ENCODE peak calls at places on chromosome 12, in eight cellular contexts. One of them, this sample, is unnamed.

GRCh38 chr12:64383675-64384074 is 6.9 kb downstream of the C12orf56 start:
- DNase-seq in testis: no peak
- DNase-seq in tibial nerve: no peak
- DNase-seq in Peyer's patch: no peak
- DNase-seq in transverse colon: no peak
- DNase-seq in ovary: no peak
- DNase-seq in body of pancreas: no peak
- DNase-seq in IMR-90: no peak
- DNase-seq in this sample: no peak

GRCh38 chr12:11542599-11542998 is 106.9 kb upstream of the ETV6 start:
- DNase-seq in testis: no peak
- DNase-seq in transverse colon: no peak
- DNase-seq in body of pancreas: no peak
- DNase-seq in IMR-90: no peak
- DNase-seq in Peyer's patch: no peak
- DNase-seq in tibial nerve: no peak
- DNase-seq in ovary: no peak
- DNase-seq in this sample: no peak

GRCh38 chr12:69468237-69469026 is 1.8 kb upstream of the FRS2 start:
- DNase-seq in IMR-90: no peak
- DNase-seq in Peyer's patch: no peak
- DNase-seq in testis: no peak
- DNase-seq in ovary: no peak
- DNase-seq in transverse colon: no peak
- DNase-seq in body of pancreas: no peak
- DNase-seq in tibial nerve: no peak
- DNase-seq in this sample: no peak

GRCh38 chr12:112413846-112414625 is 4.6 kb upstream of the RPL6 start:
- DNase-seq in Peyer's patch: no peak
- DNase-seq in IMR-90: no peak
- DNase-seq in body of pancreas: no peak
- DNase-seq in tibial nerve: no peak
- DNase-seq in testis: no peak
- DNase-seq in ovary: no peak
- DNase-seq in transverse colon: no peak
- DNase-seq in this sample: no peak

GRCh38 chr12:18454330-18454729 is 193.0 kb downstream of the PIK3C2G start:
- DNase-seq in Peyer's patch: no peak
- DNase-seq in tibial nerve: no peak
- DNase-seq in transverse colon: no peak
- DNase-seq in ovary: no peak
- DNase-seq in IMR-90: no peak
- DNase-seq in testis: no peak
- DNase-seq in body of pancreas: no peak
- DNase-seq in this sample: no peak

GRCh38 chr12:2691340-2692111 is 103.2 kb upstream of the FKBP4 start:
- DNase-seq in body of pancreas: no peak
- DNase-seq in transverse colon: peak; percentile 45
- DNase-seq in testis: no peak
- DNase-seq in ovary: no peak
- DNase-seq in Peyer's patch: peak; percentile 58
- DNase-seq in tibial nerve: no peak
- DNase-seq in IMR-90: no peak
- DNase-seq in this sample: no peak

GRCh38 chr12:77294016-77294415 is 228.6 kb upstream of the E2F7 start:
- DNase-seq in tibial nerve: no peak
- DNase-seq in IMR-90: peak; percentile 60
- DNase-seq in transverse colon: no peak
- DNase-seq in testis: no peak
- DNase-seq in ovary: no peak
- DNase-seq in body of pancreas: no peak
- DNase-seq in Peyer's patch: no peak
- DNase-seq in this sample: no peak

GRCh38 chr12:108854453-108855283 is 2.7 kb downstream of the SSH1 start:
- DNase-seq in ovary: no peak
- DNase-seq in tibial nerve: peak; percentile 64
- DNase-seq in body of pancreas: peak; percentile 61
- DNase-seq in IMR-90: peak; percentile 100
- DNase-seq in Peyer's patch: no peak
- DNase-seq in transverse colon: no peak
- DNase-seq in testis: peak; percentile 42
- DNase-seq in this sample: peak; percentile 79

GRCh38 chr12:43653917-43654316 is 101.9 kb upstream of the ADAMTS20 start:
- DNase-seq in testis: no peak
- DNase-seq in ovary: no peak
- DNase-seq in transverse colon: no peak
- DNase-seq in IMR-90: no peak
- DNase-seq in tibial nerve: no peak
- DNase-seq in body of pancreas: no peak
- DNase-seq in Peyer's patch: no peak
- DNase-seq in this sample: no peak

GRCh38 chr12:6450091-6450868 is 1.6 kb upstream of the TAPBPL start:
- DNase-seq in testis: no peak
- DNase-seq in transverse colon: no peak
- DNase-seq in body of pancreas: no peak
- DNase-seq in tibial nerve: no peak
- DNase-seq in IMR-90: no peak
- DNase-seq in ovary: no peak
- DNase-seq in Peyer's patch: no peak
- DNase-seq in this sample: no peak

GRCh38 chr12:43836455-43836989 is 641 bp downstream of the TMEM117 start:
- DNase-seq in transverse colon: no peak
- DNase-seq in testis: no peak
- DNase-seq in Peyer's patch: no peak
- DNase-seq in tibial nerve: peak; percentile 29
- DNase-seq in ovary: no peak
- DNase-seq in IMR-90: peak; percentile 46
- DNase-seq in body of pancreas: peak; percentile 39
- DNase-seq in this sample: no peak

GRCh38 chr12:104276192-104277131 is 27.1 kb upstream of the EID3 start:
- DNase-seq in testis: no peak
- DNase-seq in transverse colon: no peak
- DNase-seq in tibial nerve: no peak
- DNase-seq in ovary: no peak
- DNase-seq in body of pancreas: no peak
- DNase-seq in Peyer's patch: no peak
- DNase-seq in IMR-90: no peak
- DNase-seq in this sample: no peak

GRCh38 chr12:79689477-79690155 is 1.1 kb downstream of the PAWR start:
- DNase-seq in Peyer's patch: peak; percentile 71
- DNase-seq in IMR-90: peak; percentile 55
- DNase-seq in body of pancreas: peak; percentile 34
- DNase-seq in ovary: peak; percentile 50
- DNase-seq in testis: peak; percentile 72
- DNase-seq in tibial nerve: peak; percentile 31
- DNase-seq in transverse colon: peak; percentile 48
- DNase-seq in this sample: no peak

GRCh38 chr12:79927772-79928474 is 7.0 kb downstream of the PPP1R12A start:
- DNase-seq in Peyer's patch: no peak
- DNase-seq in IMR-90: peak; percentile 23
- DNase-seq in testis: no peak
- DNase-seq in tibial nerve: no peak
- DNase-seq in transverse colon: no peak
- DNase-seq in body of pancreas: no peak
- DNase-seq in ovary: no peak
- DNase-seq in this sample: no peak

GRCh38 chr12:124568431-124569374 is 1.3 kb upstream of the NCOR2 start:
- DNase-seq in ovary: peak; percentile 84
- DNase-seq in Peyer's patch: peak; percentile 65
- DNase-seq in IMR-90: peak; percentile 94
- DNase-seq in testis: peak; percentile 83
- DNase-seq in transverse colon: peak; percentile 69
- DNase-seq in body of pancreas: peak; percentile 64
- DNase-seq in tibial nerve: peak; percentile 82
- DNase-seq in this sample: peak; percentile 62

GRCh38 chr12:51773145-51773869 is 75.2 kb downstream of the FIGNL2 start:
- DNase-seq in tibial nerve: no peak
- DNase-seq in IMR-90: peak; percentile 77
- DNase-seq in testis: no peak
- DNase-seq in body of pancreas: no peak
- DNase-seq in Peyer's patch: no peak
- DNase-seq in ovary: no peak
- DNase-seq in transverse colon: no peak
- DNase-seq in this sample: no peak

GRCh38 chr12:126163984-126164383 is 1098.7 kb downstream of the AACS start:
- DNase-seq in IMR-90: no peak
- DNase-seq in testis: no peak
- DNase-seq in ovary: no peak
- DNase-seq in Peyer's patch: no peak
- DNase-seq in tibial nerve: no peak
- DNase-seq in body of pancreas: peak; percentile 91
- DNase-seq in transverse colon: no peak
- DNase-seq in this sample: no peak

GRCh38 chr12:107415066-107415465 is 270.5 kb upstream of the PWP1 start:
- DNase-seq in transverse colon: no peak
- DNase-seq in Peyer's patch: no peak
- DNase-seq in body of pancreas: no peak
- DNase-seq in IMR-90: peak; percentile 77
- DNase-seq in testis: no peak
- DNase-seq in ovary: no peak
- DNase-seq in tibial nerve: no peak
- DNase-seq in this sample: peak; percentile 45

GRCh38 chr12:122020795-122021192 is 890 bp upstream of the BCL7A start:
- DNase-seq in Peyer's patch: no peak
- DNase-seq in tibial nerve: no peak
- DNase-seq in IMR-90: no peak
- DNase-seq in testis: no peak
- DNase-seq in ovary: no peak
- DNase-seq in transverse colon: no peak
- DNase-seq in body of pancreas: no peak
- DNase-seq in this sample: no peak

GRCh38 chr12:122021193-122021821 is 377 bp upstream of the BCL7A start:
- DNase-seq in tibial nerve: no peak
- DNase-seq in transverse colon: peak; percentile 31
- DNase-seq in IMR-90: no peak
- DNase-seq in testis: peak; percentile 47
- DNase-seq in body of pancreas: peak; percentile 25
- DNase-seq in Peyer's patch: no peak
- DNase-seq in ovary: peak; percentile 27
- DNase-seq in this sample: no peak

GRCh38 chr12:122021822-122022392 is at the start of gene BCL7A:
- DNase-seq in Peyer's patch: peak; percentile 78
- DNase-seq in testis: peak; percentile 74
- DNase-seq in IMR-90: peak; percentile 74
- DNase-seq in body of pancreas: peak; percentile 79
- DNase-seq in ovary: peak; percentile 68
- DNase-seq in transverse colon: peak; percentile 76
- DNase-seq in tibial nerve: peak; percentile 57
- DNase-seq in this sample: peak; percentile 71

GRCh38 chr12:122018937-122019336 is 2.7 kb upstream of the BCL7A start:
- DNase-seq in testis: no peak
- DNase-seq in IMR-90: no peak
- DNase-seq in ovary: no peak
- DNase-seq in tibial nerve: no peak
- DNase-seq in body of pancreas: no peak
- DNase-seq in Peyer's patch: no peak
- DNase-seq in transverse colon: no peak
- DNase-seq in this sample: no peak

GRCh38 chr12:122018457-122018856 is 3.2 kb upstream of the BCL7A start:
- DNase-seq in testis: no peak
- DNase-seq in Peyer's patch: no peak
- DNase-seq in tibial nerve: no peak
- DNase-seq in IMR-90: no peak
- DNase-seq in ovary: no peak
- DNase-seq in body of pancreas: no peak
- DNase-seq in transverse colon: no peak
- DNase-seq in this sample: no peak
- TF ChIP-seq POLR2A in testis: no peak
- TF ChIP-seq POLR2A in Peyer's patch: no peak
- TF ChIP-seq POLR2A in tibial nerve: no peak
- TF ChIP-seq POLR2A in IMR-90: no peak
- TF ChIP-seq POLR2A in ovary: no peak
- TF ChIP-seq POLR2A in body of pancreas: no peak
- TF ChIP-seq POLR2A in transverse colon: no peak
- TF ChIP-seq POLR2A in this sample: no peak

DNA sequence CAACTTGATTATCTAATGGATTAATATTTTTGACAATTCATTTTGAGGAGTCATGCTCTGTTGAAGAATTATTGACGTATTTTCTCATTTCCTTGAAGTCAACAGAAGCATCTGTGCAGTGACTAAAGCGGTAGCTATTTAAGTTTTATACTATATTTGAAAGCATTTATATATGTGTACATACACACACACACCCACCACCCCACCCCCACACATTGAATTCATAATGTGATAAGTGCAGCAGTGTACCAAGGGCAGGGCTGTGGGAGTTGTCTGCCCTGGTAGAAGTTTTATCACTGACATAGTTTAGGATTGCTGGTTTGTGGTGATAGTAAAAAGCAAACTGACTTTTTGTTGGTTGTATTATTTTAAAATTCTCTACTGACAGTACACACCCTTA is 39.1 kb downstream of the GAS2L3 start:
- DNase-seq in Peyer's patch: peak; percentile 51
- DNase-seq in body of pancreas: no peak
- DNase-seq in testis: no peak
- DNase-seq in transverse colon: peak; percentile 79
- DNase-seq in IMR-90: no peak
- DNase-seq in ovary: no peak
- DNase-seq in tibial nerve: no peak
- DNase-seq in this sample: no peak
- TF ChIP-seq POLR2A in Peyer's patch: no peak
- TF ChIP-seq POLR2A in body of pancreas: no peak
- TF ChIP-seq POLR2A in testis: no peak
- TF ChIP-seq POLR2A in transverse colon: no peak
- TF ChIP-seq POLR2A in IMR-90: no peak
- TF ChIP-seq POLR2A in ovary: no peak
- TF ChIP-seq POLR2A in tibial nerve: no peak
- TF ChIP-seq POLR2A in this sample: no peak

GRCh38 chr12:132955933-132956725 is at the start of gene ZNF605:
- DNase-seq in Peyer's patch: peak; percentile 87
- DNase-seq in transverse colon: peak; percentile 87
- DNase-seq in testis: peak; percentile 93
- DNase-seq in ovary: peak; percentile 87
- DNase-seq in IMR-90: peak; percentile 89
- DNase-seq in tibial nerve: peak; percentile 75
- DNase-seq in body of pancreas: peak; percentile 87
- DNase-seq in this sample: peak; percentile 73
- TF ChIP-seq POLR2A in Peyer's patch: no peak
- TF ChIP-seq POLR2A in transverse colon: no peak
- TF ChIP-seq POLR2A in testis: no peak
- TF ChIP-seq POLR2A in ovary: no peak
- TF ChIP-seq POLR2A in IMR-90: no peak
- TF ChIP-seq POLR2A in tibial nerve: no peak
- TF ChIP-seq POLR2A in body of pancreas: peak; percentile 42
- TF ChIP-seq POLR2A in this sample: peak; percentile 15

DNA sequence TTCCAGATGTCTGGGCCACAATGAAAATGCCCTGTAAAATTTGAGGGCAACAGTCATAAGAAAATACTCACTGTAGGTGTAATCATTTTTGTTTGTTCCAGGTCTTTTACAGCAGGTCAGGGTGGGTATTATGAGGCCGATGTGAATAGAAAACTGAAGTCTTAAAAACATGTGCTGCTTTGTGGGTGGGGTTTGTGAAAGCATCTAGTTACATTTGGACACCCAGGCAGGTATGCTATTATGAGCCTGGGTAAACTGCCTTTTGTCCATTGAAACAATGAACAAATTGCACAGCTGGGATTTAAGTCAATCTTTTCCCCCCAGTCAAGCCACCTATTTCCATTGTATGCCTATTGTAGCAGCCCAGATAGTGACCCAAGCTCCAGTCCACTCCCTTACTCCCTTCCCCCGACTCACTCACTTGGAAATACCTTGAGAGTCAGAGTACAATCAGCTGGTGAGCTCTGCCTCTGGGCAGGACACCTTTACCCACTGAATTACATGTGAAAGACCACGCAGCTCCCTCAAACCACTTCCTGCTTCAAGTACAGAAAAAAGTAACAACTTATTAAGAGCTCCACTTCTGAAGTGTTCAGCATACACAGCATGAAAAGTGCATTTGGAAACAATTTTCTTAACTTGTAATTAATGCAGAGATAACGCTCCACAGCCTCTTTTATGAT is 1.8 kb downstream of the IGF1 start:
- DNase-seq in testis: no peak
- DNase-seq in ovary: no peak
- DNase-seq in IMR-90: no peak
- DNase-seq in tibial nerve: no peak
- DNase-seq in transverse colon: peak; percentile 33
- DNase-seq in body of pancreas: no peak
- DNase-seq in Peyer's patch: no peak
- DNase-seq in this sample: no peak
- TF ChIP-seq POLR2A in testis: no peak
- TF ChIP-seq POLR2A in ovary: no peak
- TF ChIP-seq POLR2A in IMR-90: no peak
- TF ChIP-seq POLR2A in tibial nerve: no peak
- TF ChIP-seq POLR2A in transverse colon: no peak
- TF ChIP-seq POLR2A in body of pancreas: no peak
- TF ChIP-seq POLR2A in Peyer's patch: no peak
- TF ChIP-seq POLR2A in this sample: no peak